ENCODE peak calls at places on chromosome 6, in eight cellular contexts. One of them, this sample, is unnamed.

GRCh38 chr6:141914646-141915045 is 218.1 kb upstream of the GJE1 start:
- DNase-seq in foreskin fibroblast: no peak
- DNase-seq in dermis blood vessel endothelial cell: no peak
- DNase-seq in fibroblast of the conjunctiva: no peak
- DNase-seq in NCI-H1436 treated with DMSO at 0.1 percent for 48 hours: no peak
- DNase-seq in cardiac fibroblast: no peak
- DNase-seq in iPS DF 19.7: no peak
- DNase-seq in HS-5: no peak
- DNase-seq in this sample: no peak

GRCh38 chr6:135299256-135299655 is 118.1 kb downstream of the MYB start:
- DNase-seq in foreskin fibroblast: peak
- DNase-seq in dermis blood vessel endothelial cell: no peak
- DNase-seq in HS-5: peak
- DNase-seq in fibroblast of the conjunctiva: no peak
- DNase-seq in iPS DF 19.7: no peak
- DNase-seq in NCI-H1436 treated with DMSO at 0.1 percent for 48 hours: no peak
- DNase-seq in cardiac fibroblast: peak
- DNase-seq in this sample: no peak

GRCh38 chr6:44221291-44221960 is 2.0 kb upstream of the SLC29A1 start:
- DNase-seq in foreskin fibroblast: peak
- DNase-seq in fibroblast of the conjunctiva: peak
- DNase-seq in cardiac fibroblast: peak
- DNase-seq in NCI-H1436 treated with DMSO at 0.1 percent for 48 hours: peak
- DNase-seq in HS-5: peak
- DNase-seq in iPS DF 19.7: no peak
- DNase-seq in dermis blood vessel endothelial cell: peak
- DNase-seq in this sample: peak

GRCh38 chr6:71393471-71393870 is 104.9 kb downstream of the OGFRL1 start:
- DNase-seq in cardiac fibroblast: peak
- DNase-seq in NCI-H1436 treated with DMSO at 0.1 percent for 48 hours: no peak
- DNase-seq in iPS DF 19.7: no peak
- DNase-seq in foreskin fibroblast: peak
- DNase-seq in fibroblast of the conjunctiva: no peak
- DNase-seq in HS-5: peak
- DNase-seq in dermis blood vessel endothelial cell: peak
- DNase-seq in this sample: no peak

GRCh38 chr6:126112171-126112632 is 125.9 kb downstream of the TRMT11 start:
- DNase-seq in NCI-H1436 treated with DMSO at 0.1 percent for 48 hours: no peak
- DNase-seq in iPS DF 19.7: no peak
- DNase-seq in HS-5: no peak
- DNase-seq in cardiac fibroblast: peak
- DNase-seq in foreskin fibroblast: peak
- DNase-seq in fibroblast of the conjunctiva: no peak
- DNase-seq in dermis blood vessel endothelial cell: no peak
- DNase-seq in this sample: no peak

GRCh38 chr6:5569491-5569890 is 308.2 kb downstream of the FARS2 start:
- DNase-seq in HS-5: no peak
- DNase-seq in cardiac fibroblast: peak
- DNase-seq in foreskin fibroblast: peak
- DNase-seq in fibroblast of the conjunctiva: no peak
- DNase-seq in NCI-H1436 treated with DMSO at 0.1 percent for 48 hours: no peak
- DNase-seq in dermis blood vessel endothelial cell: no peak
- DNase-seq in iPS DF 19.7: no peak
- DNase-seq in this sample: no peak

GRCh38 chr6:37862992-37863391 is 43.5 kb downstream of the ZFAND3 start:
- DNase-seq in dermis blood vessel endothelial cell: no peak
- DNase-seq in fibroblast of the conjunctiva: no peak
- DNase-seq in cardiac fibroblast: no peak
- DNase-seq in NCI-H1436 treated with DMSO at 0.1 percent for 48 hours: no peak
- DNase-seq in HS-5: peak
- DNase-seq in foreskin fibroblast: no peak
- DNase-seq in iPS DF 19.7: no peak
- DNase-seq in this sample: no peak

GRCh38 chr6:142822882-142823578 is 121.9 kb downstream of the HIVEP2 start:
- DNase-seq in HS-5: no peak
- DNase-seq in dermis blood vessel endothelial cell: peak
- DNase-seq in iPS DF 19.7: no peak
- DNase-seq in foreskin fibroblast: no peak
- DNase-seq in cardiac fibroblast: no peak
- DNase-seq in fibroblast of the conjunctiva: no peak
- DNase-seq in NCI-H1436 treated with DMSO at 0.1 percent for 48 hours: no peak
- DNase-seq in this sample: no peak

GRCh38 chr6:33453361-33454008 is 891 bp upstream of the ZBTB9 start:
- DNase-seq in iPS DF 19.7: no peak
- DNase-seq in dermis blood vessel endothelial cell: no peak
- DNase-seq in cardiac fibroblast: peak
- DNase-seq in fibroblast of the conjunctiva: no peak
- DNase-seq in HS-5: no peak
- DNase-seq in foreskin fibroblast: peak
- DNase-seq in NCI-H1436 treated with DMSO at 0.1 percent for 48 hours: no peak
- DNase-seq in this sample: no peak

GRCh38 chr6:89640804-89641203 is 2.3 kb upstream of the LYRM2 start:
- DNase-seq in NCI-H1436 treated with DMSO at 0.1 percent for 48 hours: no peak
- DNase-seq in HS-5: peak
- DNase-seq in dermis blood vessel endothelial cell: no peak
- DNase-seq in cardiac fibroblast: peak
- DNase-seq in foreskin fibroblast: peak
- DNase-seq in fibroblast of the conjunctiva: no peak
- DNase-seq in iPS DF 19.7: no peak
- DNase-seq in this sample: no peak

GRCh38 chr6:141988327-141988726 is 144.4 kb upstream of the GJE1 start:
- DNase-seq in NCI-H1436 treated with DMSO at 0.1 percent for 48 hours: no peak
- DNase-seq in dermis blood vessel endothelial cell: no peak
- DNase-seq in foreskin fibroblast: no peak
- DNase-seq in HS-5: no peak
- DNase-seq in iPS DF 19.7: no peak
- DNase-seq in fibroblast of the conjunctiva: no peak
- DNase-seq in cardiac fibroblast: no peak
- DNase-seq in this sample: no peak

GRCh38 chr6:134169881-134170486 is 117.6 kb upstream of the SLC2A12 start:
- DNase-seq in fibroblast of the conjunctiva: no peak
- DNase-seq in dermis blood vessel endothelial cell: peak
- DNase-seq in foreskin fibroblast: no peak
- DNase-seq in iPS DF 19.7: no peak
- DNase-seq in HS-5: no peak
- DNase-seq in cardiac fibroblast: peak
- DNase-seq in NCI-H1436 treated with DMSO at 0.1 percent for 48 hours: no peak
- DNase-seq in this sample: no peak

GRCh38 chr6:62530985-62531384 is 245.0 kb upstream of the KHDRBS2 start:
- DNase-seq in cardiac fibroblast: no peak
- DNase-seq in NCI-H1436 treated with DMSO at 0.1 percent for 48 hours: no peak
- DNase-seq in HS-5: no peak
- DNase-seq in iPS DF 19.7: no peak
- DNase-seq in foreskin fibroblast: no peak
- DNase-seq in dermis blood vessel endothelial cell: no peak
- DNase-seq in fibroblast of the conjunctiva: no peak
- DNase-seq in this sample: no peak

GRCh38 chr6:110529355-110529754 is 52.9 kb upstream of the SLC22A16 start:
- DNase-seq in cardiac fibroblast: peak
- DNase-seq in iPS DF 19.7: no peak
- DNase-seq in HS-5: no peak
- DNase-seq in NCI-H1436 treated with DMSO at 0.1 percent for 48 hours: no peak
- DNase-seq in dermis blood vessel endothelial cell: peak
- DNase-seq in foreskin fibroblast: peak
- DNase-seq in fibroblast of the conjunctiva: no peak
- DNase-seq in this sample: no peak

GRCh38 chr6:154509421-154510143 is 903 bp downstream of the CNKSR3 start:
- DNase-seq in cardiac fibroblast: peak
- DNase-seq in foreskin fibroblast: no peak
- DNase-seq in dermis blood vessel endothelial cell: peak
- DNase-seq in NCI-H1436 treated with DMSO at 0.1 percent for 48 hours: no peak
- DNase-seq in fibroblast of the conjunctiva: no peak
- DNase-seq in iPS DF 19.7: no peak
- DNase-seq in HS-5: no peak
- DNase-seq in this sample: peak

GRCh38 chr6:163340201-163340887 is 74.2 kb upstream of the QKI start:
- DNase-seq in foreskin fibroblast: no peak
- DNase-seq in NCI-H1436 treated with DMSO at 0.1 percent for 48 hours: no peak
- DNase-seq in fibroblast of the conjunctiva: no peak
- DNase-seq in dermis blood vessel endothelial cell: no peak
- DNase-seq in cardiac fibroblast: no peak
- DNase-seq in iPS DF 19.7: no peak
- DNase-seq in HS-5: no peak
- DNase-seq in this sample: no peak

GRCh38 chr6:70668499-70668812 is 773 bp downstream of the SMAP1 start:
- DNase-seq in fibroblast of the conjunctiva: no peak
- DNase-seq in dermis blood vessel endothelial cell: no peak
- DNase-seq in iPS DF 19.7: no peak
- DNase-seq in NCI-H1436 treated with DMSO at 0.1 percent for 48 hours: no peak
- DNase-seq in HS-5: no peak
- DNase-seq in cardiac fibroblast: peak
- DNase-seq in foreskin fibroblast: no peak
- DNase-seq in this sample: no peak

GRCh38 chr6:139625998-139626975 is 251.8 kb upstream of the CITED2 start:
- DNase-seq in NCI-H1436 treated with DMSO at 0.1 percent for 48 hours: no peak
- DNase-seq in cardiac fibroblast: peak
- DNase-seq in dermis blood vessel endothelial cell: peak
- DNase-seq in HS-5: no peak
- DNase-seq in fibroblast of the conjunctiva: peak
- DNase-seq in foreskin fibroblast: peak
- DNase-seq in iPS DF 19.7: peak
- DNase-seq in this sample: no peak

GRCh38 chr6:22399693-22400092 is 102.9 kb upstream of the PRL start:
- DNase-seq in foreskin fibroblast: no peak
- DNase-seq in dermis blood vessel endothelial cell: peak
- DNase-seq in NCI-H1436 treated with DMSO at 0.1 percent for 48 hours: no peak
- DNase-seq in iPS DF 19.7: no peak
- DNase-seq in fibroblast of the conjunctiva: no peak
- DNase-seq in cardiac fibroblast: no peak
- DNase-seq in HS-5: no peak
- DNase-seq in this sample: no peak

GRCh38 chr6:170243791-170244291 is 47.0 kb downstream of the DLL1 start:
- DNase-seq in dermis blood vessel endothelial cell: no peak
- DNase-seq in foreskin fibroblast: peak
- DNase-seq in cardiac fibroblast: no peak
- DNase-seq in iPS DF 19.7: no peak
- DNase-seq in HS-5: no peak
- DNase-seq in NCI-H1436 treated with DMSO at 0.1 percent for 48 hours: no peak
- DNase-seq in fibroblast of the conjunctiva: no peak
- DNase-seq in this sample: no peak

GRCh38 chr6:13526718-13527668 is 39.6 kb upstream of the GFOD1 start:
- DNase-seq in NCI-H1436 treated with DMSO at 0.1 percent for 48 hours: peak
- DNase-seq in foreskin fibroblast: no peak
- DNase-seq in HS-5: no peak
- DNase-seq in dermis blood vessel endothelial cell: peak
- DNase-seq in cardiac fibroblast: peak
- DNase-seq in fibroblast of the conjunctiva: no peak
- DNase-seq in iPS DF 19.7: no peak
- DNase-seq in this sample: peak

GRCh38 chr6:149122850-149123821 is 194.4 kb upstream of the TAB2 start:
- DNase-seq in HS-5: no peak
- DNase-seq in NCI-H1436 treated with DMSO at 0.1 percent for 48 hours: no peak
- DNase-seq in cardiac fibroblast: no peak
- DNase-seq in dermis blood vessel endothelial cell: no peak
- DNase-seq in iPS DF 19.7: no peak
- DNase-seq in fibroblast of the conjunctiva: no peak
- DNase-seq in foreskin fibroblast: no peak
- DNase-seq in this sample: no peak